ENCODE peak calls at places on chromosomes 6 and 20, in four cellular contexts. T, Y, G and V are unnamed samples.

GRCh38 chr20:38805502-38805957 is at the start of gene PPP1R16B:
- DNase-seq in T (peak; percentile 50), Y (no peak), G (peak; percentile 87), V (no peak)

GRCh38 chr6:24821860-24822444 is 23.2 kb upstream of the ARMH2 start:
- DNase-seq in T (no peak), Y (no peak), G (no peak), V (no peak)

GRCh38 chr20:10359621-10360040 is 74.4 kb downstream of the MKKS start:
- DNase-seq in T (no peak), Y (no peak), G (no peak), V (no peak)

GRCh38 chr20:63752411-63753101 is 13.0 kb downstream of the SLC2A4RG start:
- DNase-seq in T (no peak), Y (no peak), G (no peak), V (no peak)

GRCh38 chr20:20210327-20210726 is 157.6 kb upstream of the INSM1 start:
- DNase-seq in T (no peak), Y (no peak), G (no peak), V (no peak)

GRCh38 chr20:58471161-58471834 is 43.9 kb downstream of the APCDD1L start:
- DNase-seq in T (no peak), Y (no peak), G (no peak), V (no peak)

GRCh38 chr6:81995548-81996289 is 243.2 kb upstream of the TENT5A start:
- DNase-seq in T (no peak), Y (no peak), G (no peak), V (peak; percentile 55)

GRCh38 chr6:26575494-26575939 is 21.2 kb upstream of the ABT1 start:
- DNase-seq in T (no peak), Y (no peak), G (no peak), V (peak; percentile 69)

GRCh38 chr6:14288910-14289309 is 171.3 kb downstream of the CD83 start:
- DNase-seq in T (no peak), Y (no peak), G (no peak), V (no peak)

GRCh38 chr6:37487891-37488290 is 11.8 kb downstream of the CCDC167 start:
- DNase-seq in T (no peak), Y (no peak), G (no peak), V (no peak)

GRCh38 chr6:155461636-155462035 is 6.0 kb upstream of the NOX3 start:
- DNase-seq in T (no peak), Y (no peak), G (no peak), V (no peak)

GRCh38 chr6:11975353-11975977 is 36.6 kb upstream of the HIVEP1 start:
- DNase-seq in T (peak; percentile 28), Y (no peak), G (peak; percentile 68), V (no peak)

GRCh38 chr20:41386502-41387427 is 20.1 kb upstream of the EMILIN3 start:
- DNase-seq in T (no peak), Y (no peak), G (no peak), V (no peak)

GRCh38 chr20:18224968-18225568 is 63.3 kb upstream of the ZNF133 start:
- DNase-seq in T (peak; percentile 48), Y (peak; percentile 7), G (no peak), V (peak; percentile 52)

GRCh38 chr6:14543971-14544620 is 426.5 kb downstream of the CD83 start:
- DNase-seq in T (no peak), Y (no peak), G (no peak), V (no peak)

GRCh38 chr20:62284448-62284847 is 18.3 kb upstream of the ADRM1 start:
- DNase-seq in T (no peak), Y (no peak), G (no peak), V (no peak)

GRCh38 chr6:5158191-5158590 is 73.0 kb downstream of the PPP1R3G start:
- DNase-seq in T (no peak), Y (no peak), G (no peak), V (no peak)

GRCh38 chr6:149503276-149503675 is 18.5 kb upstream of the ZC3H12D start:
- DNase-seq in T (no peak), Y (no peak), G (no peak), V (no peak)

GRCh38 chr6:33206864-33207568 is 1.3 kb upstream of the RING1 start:
- DNase-seq in T (no peak), Y (no peak), G (peak; percentile 23), V (no peak)

GRCh38 chr6:162814417-162814988 is 86.7 kb downstream of the PACRG start:
- DNase-seq in T (no peak), Y (no peak), G (no peak), V (no peak)

GRCh38 chr6:43103253-43103876 is 27.3 kb downstream of the PTK7 start:
- DNase-seq in T (no peak), Y (no peak), G (no peak), V (no peak)

GRCh38 chr6:53042112-53042511 is 23.1 kb upstream of the FBXO9 start:
- DNase-seq in T (no peak), Y (peak; percentile 57), G (no peak), V (peak; percentile 93)

GRCh38 chr6:142760152-142760551 is 184.8 kb downstream of the HIVEP2 start:
- DNase-seq in T (no peak), Y (no peak), G (no peak), V (peak; percentile 86)

GRCh38 chr6:45353654-45354053 is 24.1 kb downstream of the SUPT3H start:
- DNase-seq in T (no peak), Y (no peak), G (no peak), V (no peak)

GRCh38 chr6:167904791-167905190 is 78.1 kb downstream of the AFDN start:
- DNase-seq in T (no peak), Y (no peak), G (no peak), V (no peak)

GRCh38 chr6:13496508-13497180 is 9.2 kb upstream of the GFOD1 start:
- DNase-seq in T (no peak), Y (no peak), G (no peak), V (no peak)

GRCh38 chr20:63979549-63980316 is at the start of gene SAMD10:
- DNase-seq in T (peak; percentile 56), Y (no peak), G (peak; percentile 88), V (no peak)

GRCh38 chr6:116876107-116876506 is 935 bp upstream of the RFX6 start:
- DNase-seq in T (no peak), Y (no peak), G (no peak), V (no peak)

GRCh38 chr6:100461273-100461919 is 3.3 kb downstream of the SIM1 start:
- DNase-seq in T (no peak), Y (no peak), G (no peak), V (no peak)

GRCh38 chr20:3839328-3839727 is 7.3 kb upstream of the MAVS start:
- DNase-seq in T (no peak), Y (no peak), G (no peak), V (no peak)

GRCh38 chr6:56959094-56959493 is 4.2 kb downstream of the BEND6 start:
- DNase-seq in T (no peak), Y (no peak), G (no peak), V (no peak)
- TF ChIP-seq CTCF in T (no peak), Y (no peak), G (no peak), V (no peak)

DNA sequence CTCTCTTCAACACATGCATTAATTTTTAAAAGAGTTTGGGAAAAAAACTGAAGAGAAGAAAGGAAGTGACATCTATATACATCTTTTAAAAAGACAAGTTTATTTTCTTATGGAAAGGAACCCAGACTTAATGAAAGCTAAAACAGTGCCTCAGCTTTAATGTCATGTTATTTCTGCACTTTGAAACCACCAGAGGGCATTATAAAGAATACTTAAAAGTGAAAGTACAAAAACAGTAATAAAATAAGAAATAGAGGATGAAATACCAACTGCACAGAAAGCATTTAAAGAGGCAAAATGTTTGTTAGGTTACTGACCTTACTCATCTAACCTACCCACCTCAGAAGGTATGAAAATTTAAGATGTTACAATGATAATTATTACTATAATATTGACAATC is 98.8 kb downstream of the HUS1B start:
- DNase-seq in T (no peak), Y (no peak), G (peak; percentile 20), V (no peak)
- TF ChIP-seq CTCF in T (no peak), Y (peak; percentile 41), G (no peak), V (peak; percentile 67)

DNA sequence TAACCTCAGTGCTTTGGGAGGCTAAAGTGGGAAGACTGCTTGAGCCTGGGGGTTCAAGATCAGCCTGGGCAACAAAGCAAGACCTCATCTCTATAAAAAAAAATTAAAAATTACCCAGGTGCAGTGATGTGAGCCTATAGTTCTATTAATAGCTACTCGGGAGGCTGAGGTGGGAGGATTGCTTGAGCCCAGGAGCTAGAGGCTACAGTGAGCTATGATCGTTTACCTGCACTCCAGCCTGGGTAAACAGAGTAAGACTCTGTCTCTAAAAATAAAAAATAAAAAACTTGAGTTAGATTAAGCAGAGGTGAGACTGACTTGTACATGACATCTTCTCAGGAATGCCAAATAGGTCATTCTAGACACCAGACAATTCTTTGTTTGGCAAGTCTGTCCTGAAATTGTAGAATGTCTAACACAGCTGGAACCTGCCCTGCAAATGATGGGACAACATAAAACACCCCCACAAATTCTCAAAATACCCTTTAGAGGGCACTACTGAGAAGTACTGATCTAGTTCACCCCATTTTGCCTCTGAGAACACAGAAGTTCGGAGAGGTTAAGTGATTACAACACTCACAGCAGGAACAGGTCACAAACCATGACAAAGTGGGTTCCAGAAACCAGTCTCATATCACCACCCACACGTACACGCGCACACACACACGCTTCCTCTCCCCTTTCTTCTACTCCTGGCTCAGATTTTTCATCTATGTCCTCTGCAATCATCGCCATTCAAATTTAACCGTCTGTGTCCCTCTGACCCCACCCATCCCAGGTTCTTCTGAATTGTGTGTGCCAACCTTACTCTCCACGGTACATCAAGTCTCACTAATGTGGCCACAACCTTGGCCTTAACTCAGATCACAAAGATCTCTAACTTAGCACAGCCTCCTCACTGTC is 38.3 kb downstream of the ARHGAP18 start:
- DNase-seq in T (no peak), Y (no peak), G (peak; percentile 58), V (no peak)
- TF ChIP-seq CTCF in T (peak; percentile 10), Y (peak; percentile 43), G (peak; percentile 19), V (peak; percentile 44)

GRCh38 chr6:111306104-111306888 is 176.7 kb downstream of the REV3L start:
- DNase-seq in T (no peak), Y (no peak), G (no peak), V (no peak)
- TF ChIP-seq CTCF in T (no peak), Y (peak; percentile 22), G (no peak), V (no peak)

DNA sequence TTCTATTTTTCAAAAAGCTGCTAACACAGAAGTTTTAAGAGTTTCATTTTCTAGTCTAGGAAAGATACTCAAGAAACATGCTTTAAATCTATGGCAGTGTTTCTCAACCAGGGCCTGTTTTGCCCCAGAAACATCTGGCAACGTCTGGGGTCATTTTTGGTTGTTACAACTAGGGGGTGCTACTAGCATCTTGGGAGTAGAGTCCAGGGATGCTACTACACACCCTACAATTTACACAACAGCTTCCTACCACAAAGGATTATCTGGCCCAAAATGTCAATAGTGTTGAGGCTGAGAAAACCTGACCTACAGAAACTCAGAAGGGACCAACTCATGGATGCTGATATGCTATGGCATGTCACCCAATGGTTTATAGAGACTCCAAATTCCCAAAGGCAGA is 24.4 kb downstream of the SERAC1 start:
- DNase-seq in T (no peak), Y (no peak), G (peak; percentile 13), V (no peak)
- TF ChIP-seq CTCF in T (no peak), Y (peak; percentile 68), G (peak; percentile 16), V (peak; percentile 50)

GRCh38 chr20:53755733-53756523 is 162.3 kb upstream of the ZNF217 start:
- DNase-seq in T (no peak), Y (no peak), G (no peak), V (no peak)
- TF ChIP-seq CTCF in T (no peak), Y (no peak), G (no peak), V (no peak)